ENCODE peak calls at places on chromosomes 16 and 17, in six cellular contexts. One of them, this sample, is unnamed.

GRCh38 chr17:82963104-82963950 is 116.1 kb upstream of the METRNL start:
- DNase-seq in NCI-H1092: no peak
- DNase-seq in GM10248: peak
- DNase-seq in activated CD8-positive, alpha-beta memory T cell treated with anti-CD3 and anti-CD28 coated beads for 24 hours: no peak
- DNase-seq in effector memory CD4-positive, alpha-beta T cell: no peak
- DNase-seq in NCI-H345: no peak
- DNase-seq in this sample: peak

GRCh38 chr16:65727534-65728137 is 605.8 kb upstream of the CDH11 start:
- DNase-seq in NCI-H1092: no peak
- DNase-seq in GM10248: no peak
- DNase-seq in activated CD8-positive, alpha-beta memory T cell treated with anti-CD3 and anti-CD28 coated beads for 24 hours: no peak
- DNase-seq in effector memory CD4-positive, alpha-beta T cell: no peak
- DNase-seq in NCI-H345: no peak
- DNase-seq in this sample: no peak

GRCh38 chr16:47461598-47462266 is 601 bp downstream of the PHKB start:
- DNase-seq in NCI-H1092: no peak
- DNase-seq in GM10248: peak
- DNase-seq in activated CD8-positive, alpha-beta memory T cell treated with anti-CD3 and anti-CD28 coated beads for 24 hours: peak
- DNase-seq in effector memory CD4-positive, alpha-beta T cell: no peak
- DNase-seq in NCI-H345: no peak
- DNase-seq in this sample: no peak

GRCh38 chr16:27945233-27945975 is 118.1 kb downstream of the GSG1L start:
- DNase-seq in NCI-H1092: no peak
- DNase-seq in GM10248: no peak
- DNase-seq in activated CD8-positive, alpha-beta memory T cell treated with anti-CD3 and anti-CD28 coated beads for 24 hours: no peak
- DNase-seq in effector memory CD4-positive, alpha-beta T cell: no peak
- DNase-seq in NCI-H345: no peak
- DNase-seq in this sample: no peak

GRCh38 chr17:42284566-42284965 is 3.7 kb upstream of the STAT5A start:
- DNase-seq in NCI-H1092: no peak
- DNase-seq in GM10248: no peak
- DNase-seq in activated CD8-positive, alpha-beta memory T cell treated with anti-CD3 and anti-CD28 coated beads for 24 hours: peak
- DNase-seq in effector memory CD4-positive, alpha-beta T cell: no peak
- DNase-seq in NCI-H345: no peak
- DNase-seq in this sample: no peak

GRCh38 chr16:30722443-30722842 is 23.5 kb downstream of the SRCAP start:
- DNase-seq in NCI-H1092: no peak
- DNase-seq in GM10248: no peak
- DNase-seq in activated CD8-positive, alpha-beta memory T cell treated with anti-CD3 and anti-CD28 coated beads for 24 hours: no peak
- DNase-seq in effector memory CD4-positive, alpha-beta T cell: no peak
- DNase-seq in NCI-H345: no peak
- DNase-seq in this sample: no peak

GRCh38 chr16:85805442-85806045 is 6.0 kb downstream of the COX4I1 start:
- DNase-seq in NCI-H1092: no peak
- DNase-seq in GM10248: no peak
- DNase-seq in activated CD8-positive, alpha-beta memory T cell treated with anti-CD3 and anti-CD28 coated beads for 24 hours: no peak
- DNase-seq in effector memory CD4-positive, alpha-beta T cell: no peak
- DNase-seq in NCI-H345: no peak
- DNase-seq in this sample: no peak

GRCh38 chr17:7383742-7384488 is 3.0 kb downstream of the TNK1 start:
- DNase-seq in NCI-H1092: peak
- DNase-seq in GM10248: peak
- DNase-seq in activated CD8-positive, alpha-beta memory T cell treated with anti-CD3 and anti-CD28 coated beads for 24 hours: peak
- DNase-seq in effector memory CD4-positive, alpha-beta T cell: peak
- DNase-seq in NCI-H345: peak
- DNase-seq in this sample: peak

GRCh38 chr17:78709688-78710290 is 72.3 kb downstream of the CYTH1 start:
- DNase-seq in NCI-H1092: no peak
- DNase-seq in GM10248: no peak
- DNase-seq in activated CD8-positive, alpha-beta memory T cell treated with anti-CD3 and anti-CD28 coated beads for 24 hours: no peak
- DNase-seq in effector memory CD4-positive, alpha-beta T cell: no peak
- DNase-seq in NCI-H345: no peak
- DNase-seq in this sample: no peak

GRCh38 chr16:5918553-5919127 is 821.0 kb upstream of the EEF2KMT start:
- DNase-seq in NCI-H1092: no peak
- DNase-seq in GM10248: no peak
- DNase-seq in activated CD8-positive, alpha-beta memory T cell treated with anti-CD3 and anti-CD28 coated beads for 24 hours: no peak
- DNase-seq in effector memory CD4-positive, alpha-beta T cell: no peak
- DNase-seq in NCI-H345: no peak
- DNase-seq in this sample: no peak

GRCh38 chr17:17606416-17607000 is 15.0 kb upstream of the PEMT start:
- DNase-seq in NCI-H1092: no peak
- DNase-seq in GM10248: peak
- DNase-seq in activated CD8-positive, alpha-beta memory T cell treated with anti-CD3 and anti-CD28 coated beads for 24 hours: no peak
- DNase-seq in effector memory CD4-positive, alpha-beta T cell: no peak
- DNase-seq in NCI-H345: no peak
- DNase-seq in this sample: no peak